ENCODE peak calls at places on chromosomes 3 and 15, in seven cellular contexts. One of them, this sample, is unnamed.

GRCh38 chr15:63668601-63669000 is 71.4 kb downstream of the FBXL22 start:
- DNase-seq in heart left ventricle: no peak
- DNase-seq in CD4-positive, CD25-positive, alpha-beta regulatory T cell: peak; percentile 72
- DNase-seq in gastrocnemius medialis: no peak
- DNase-seq in mesendoderm: no peak
- DNase-seq in neural progenitor cell: no peak
- DNase-seq in CD8-positive, alpha-beta T cell: no peak
- DNase-seq in this sample: no peak

GRCh38 chr3:33717616-33717865 is 513 bp downstream of the CLASP2 start:
- DNase-seq in heart left ventricle: no peak
- DNase-seq in CD4-positive, CD25-positive, alpha-beta regulatory T cell: no peak
- DNase-seq in gastrocnemius medialis: no peak
- DNase-seq in mesendoderm: no peak
- DNase-seq in neural progenitor cell: peak; percentile 87
- DNase-seq in CD8-positive, alpha-beta T cell: no peak
- DNase-seq in this sample: peak; percentile 77

GRCh38 chr3:25479727-25480010 is 51.6 kb downstream of the RARB start:
- DNase-seq in heart left ventricle: no peak
- DNase-seq in CD4-positive, CD25-positive, alpha-beta regulatory T cell: no peak
- DNase-seq in gastrocnemius medialis: no peak
- DNase-seq in mesendoderm: no peak
- DNase-seq in neural progenitor cell: no peak
- DNase-seq in CD8-positive, alpha-beta T cell: no peak
- DNase-seq in this sample: no peak

GRCh38 chr3:177470200-177470941 is 273.1 kb upstream of the TBL1XR1 start:
- DNase-seq in heart left ventricle: no peak
- DNase-seq in CD4-positive, CD25-positive, alpha-beta regulatory T cell: no peak
- DNase-seq in gastrocnemius medialis: no peak
- DNase-seq in mesendoderm: peak; percentile 76
- DNase-seq in neural progenitor cell: no peak
- DNase-seq in CD8-positive, alpha-beta T cell: no peak
- DNase-seq in this sample: no peak

GRCh38 chr15:95737051-95737450 is 593.4 kb upstream of the NR2F2 start:
- DNase-seq in heart left ventricle: no peak
- DNase-seq in CD4-positive, CD25-positive, alpha-beta regulatory T cell: no peak
- DNase-seq in gastrocnemius medialis: no peak
- DNase-seq in mesendoderm: no peak
- DNase-seq in neural progenitor cell: no peak
- DNase-seq in CD8-positive, alpha-beta T cell: no peak
- DNase-seq in this sample: no peak

GRCh38 chr3:56764184-56764583 is 37.6 kb downstream of the ARHGEF3 start:
- DNase-seq in heart left ventricle: no peak
- DNase-seq in CD4-positive, CD25-positive, alpha-beta regulatory T cell: no peak
- DNase-seq in gastrocnemius medialis: no peak
- DNase-seq in mesendoderm: no peak
- DNase-seq in neural progenitor cell: no peak
- DNase-seq in CD8-positive, alpha-beta T cell: no peak
- DNase-seq in this sample: no peak

GRCh38 chr3:37326144-37326543 is 151.8 kb upstream of the LRRFIP2 start:
- DNase-seq in heart left ventricle: no peak
- DNase-seq in CD4-positive, CD25-positive, alpha-beta regulatory T cell: no peak
- DNase-seq in gastrocnemius medialis: no peak
- DNase-seq in mesendoderm: no peak
- DNase-seq in neural progenitor cell: no peak
- DNase-seq in CD8-positive, alpha-beta T cell: no peak
- DNase-seq in this sample: no peak

GRCh38 chr3:161977063-161977462 is 480.5 kb downstream of the OTOL1 start:
- DNase-seq in heart left ventricle: no peak
- DNase-seq in CD4-positive, CD25-positive, alpha-beta regulatory T cell: no peak
- DNase-seq in gastrocnemius medialis: no peak
- DNase-seq in mesendoderm: no peak
- DNase-seq in neural progenitor cell: no peak
- DNase-seq in CD8-positive, alpha-beta T cell: no peak
- DNase-seq in this sample: no peak

GRCh38 chr3:73846951-73847350 is 222.2 kb upstream of the PDZRN3 start:
- DNase-seq in heart left ventricle: no peak
- DNase-seq in CD4-positive, CD25-positive, alpha-beta regulatory T cell: no peak
- DNase-seq in gastrocnemius medialis: no peak
- DNase-seq in mesendoderm: peak; percentile 65
- DNase-seq in neural progenitor cell: peak; percentile 30
- DNase-seq in CD8-positive, alpha-beta T cell: no peak
- DNase-seq in this sample: no peak

GRCh38 chr3:188978772-188979171 is 193.0 kb upstream of the TPRG1 start:
- DNase-seq in heart left ventricle: no peak
- DNase-seq in CD4-positive, CD25-positive, alpha-beta regulatory T cell: no peak
- DNase-seq in gastrocnemius medialis: peak; percentile 6
- DNase-seq in mesendoderm: peak; percentile 22
- DNase-seq in neural progenitor cell: no peak
- DNase-seq in CD8-positive, alpha-beta T cell: no peak
- DNase-seq in this sample: no peak

GRCh38 chr3:1171320-1171719 is 78.5 kb downstream of the CNTN6 start:
- DNase-seq in heart left ventricle: no peak
- DNase-seq in CD4-positive, CD25-positive, alpha-beta regulatory T cell: no peak
- DNase-seq in gastrocnemius medialis: no peak
- DNase-seq in mesendoderm: no peak
- DNase-seq in neural progenitor cell: no peak
- DNase-seq in CD8-positive, alpha-beta T cell: no peak
- DNase-seq in this sample: no peak

GRCh38 chr3:57942872-57943283 is 65.3 kb upstream of the FLNB start:
- DNase-seq in heart left ventricle: no peak
- DNase-seq in CD4-positive, CD25-positive, alpha-beta regulatory T cell: no peak
- DNase-seq in gastrocnemius medialis: peak; percentile 28
- DNase-seq in mesendoderm: no peak
- DNase-seq in neural progenitor cell: no peak
- DNase-seq in CD8-positive, alpha-beta T cell: no peak
- DNase-seq in this sample: peak; percentile 55

GRCh38 chr3:172173316-172174271 is 134.2 kb downstream of the FNDC3B start:
- DNase-seq in heart left ventricle: no peak
- DNase-seq in CD4-positive, CD25-positive, alpha-beta regulatory T cell: no peak
- DNase-seq in gastrocnemius medialis: no peak
- DNase-seq in mesendoderm: no peak
- DNase-seq in neural progenitor cell: no peak
- DNase-seq in CD8-positive, alpha-beta T cell: no peak
- DNase-seq in this sample: no peak

GRCh38 chr3:87318609-87319008 is 42.2 kb upstream of the POU1F1 start:
- DNase-seq in heart left ventricle: no peak
- DNase-seq in CD4-positive, CD25-positive, alpha-beta regulatory T cell: no peak
- DNase-seq in gastrocnemius medialis: no peak
- DNase-seq in mesendoderm: no peak
- DNase-seq in neural progenitor cell: no peak
- DNase-seq in CD8-positive, alpha-beta T cell: no peak
- DNase-seq in this sample: no peak

GRCh38 chr3:143170676-143171075 is 51.1 kb downstream of the CHST2 start:
- DNase-seq in heart left ventricle: no peak
- DNase-seq in CD4-positive, CD25-positive, alpha-beta regulatory T cell: peak; percentile 38
- DNase-seq in gastrocnemius medialis: no peak
- DNase-seq in mesendoderm: no peak
- DNase-seq in neural progenitor cell: no peak
- DNase-seq in CD8-positive, alpha-beta T cell: no peak
- DNase-seq in this sample: no peak

GRCh38 chr15:35246376-35246965 is 161.4 kb upstream of the NANOGP8 start:
- DNase-seq in heart left ventricle: no peak
- DNase-seq in CD4-positive, CD25-positive, alpha-beta regulatory T cell: no peak
- DNase-seq in gastrocnemius medialis: no peak
- DNase-seq in mesendoderm: peak; percentile 84
- DNase-seq in neural progenitor cell: peak; percentile 13
- DNase-seq in CD8-positive, alpha-beta T cell: no peak
- DNase-seq in this sample: no peak

GRCh38 chr15:74653426-74654082 is 37.9 kb downstream of the CLK3 start:
- DNase-seq in heart left ventricle: no peak
- DNase-seq in CD4-positive, CD25-positive, alpha-beta regulatory T cell: no peak
- DNase-seq in gastrocnemius medialis: no peak
- DNase-seq in mesendoderm: no peak
- DNase-seq in neural progenitor cell: no peak
- DNase-seq in CD8-positive, alpha-beta T cell: no peak
- DNase-seq in this sample: no peak

GRCh38 chr3:193903976-193904375 is 232.0 kb upstream of the HES1 start:
- DNase-seq in heart left ventricle: no peak
- DNase-seq in CD4-positive, CD25-positive, alpha-beta regulatory T cell: no peak
- DNase-seq in gastrocnemius medialis: no peak
- DNase-seq in mesendoderm: no peak
- DNase-seq in neural progenitor cell: no peak
- DNase-seq in CD8-positive, alpha-beta T cell: no peak
- DNase-seq in this sample: no peak

GRCh38 chr3:45656575-45657363 is 32.4 kb upstream of the SACM1L start:
- DNase-seq in heart left ventricle: peak; percentile 94
- DNase-seq in CD4-positive, CD25-positive, alpha-beta regulatory T cell: peak; percentile 82
- DNase-seq in gastrocnemius medialis: peak; percentile 85
- DNase-seq in mesendoderm: peak; percentile 97
- DNase-seq in neural progenitor cell: peak; percentile 90
- DNase-seq in CD8-positive, alpha-beta T cell: peak; percentile 86
- DNase-seq in this sample: peak; percentile 92

GRCh38 chr3:20136231-20136630 is 49.8 kb downstream of the SGO1 start:
- DNase-seq in heart left ventricle: no peak
- DNase-seq in CD4-positive, CD25-positive, alpha-beta regulatory T cell: no peak
- DNase-seq in gastrocnemius medialis: no peak
- DNase-seq in mesendoderm: no peak
- DNase-seq in neural progenitor cell: no peak
- DNase-seq in CD8-positive, alpha-beta T cell: no peak
- DNase-seq in this sample: no peak

GRCh38 chr3:108320746-108321350 is 24.5 kb downstream of the HHLA2 start:
- DNase-seq in heart left ventricle: no peak
- DNase-seq in CD4-positive, CD25-positive, alpha-beta regulatory T cell: no peak
- DNase-seq in gastrocnemius medialis: no peak
- DNase-seq in mesendoderm: no peak
- DNase-seq in neural progenitor cell: no peak
- DNase-seq in CD8-positive, alpha-beta T cell: no peak
- DNase-seq in this sample: no peak

GRCh38 chr15:91889143-91889815 is 35.8 kb downstream of the SLCO3A1 start:
- DNase-seq in heart left ventricle: no peak
- DNase-seq in CD4-positive, CD25-positive, alpha-beta regulatory T cell: no peak
- DNase-seq in gastrocnemius medialis: no peak
- DNase-seq in mesendoderm: no peak
- DNase-seq in neural progenitor cell: no peak
- DNase-seq in CD8-positive, alpha-beta T cell: no peak
- DNase-seq in this sample: no peak
- H3K27me3 ChIP-seq in heart left ventricle: no peaks in the 10 kb centered on the region
- H3K27me3 ChIP-seq in CD4-positive, CD25-positive, alpha-beta regulatory T cell: no peaks in the 10 kb centered on the region
- H3K27me3 ChIP-seq in gastrocnemius medialis: no peaks in the 10 kb centered on the region
- H3K27me3 ChIP-seq in mesendoderm: no peaks in the 10 kb centered on the region
- H3K27me3 ChIP-seq in neural progenitor cell: no peaks in the 10 kb centered on the region
- H3K27me3 ChIP-seq in CD8-positive, alpha-beta T cell: no peaks in the 10 kb centered on the region
- H3K27me3 ChIP-seq in this sample: no peaks in the 10 kb centered on the region

GRCh38 chr3:27729748-27730611 is 7.9 kb upstream of the EOMES start:
- DNase-seq in heart left ventricle: no peak
- DNase-seq in CD4-positive, CD25-positive, alpha-beta regulatory T cell: no peak
- DNase-seq in gastrocnemius medialis: no peak
- DNase-seq in mesendoderm: peak; percentile 78
- DNase-seq in neural progenitor cell: peak; percentile 73
- DNase-seq in CD8-positive, alpha-beta T cell: peak; percentile 15
- DNase-seq in this sample: no peak
- H3K27me3 ChIP-seq in heart left ventricle: peaks cover 60% of the 10 kb centered on the region
- H3K27me3 ChIP-seq in CD4-positive, CD25-positive, alpha-beta regulatory T cell: peaks cover 59% of the 10 kb centered on the region
- H3K27me3 ChIP-seq in gastrocnemius medialis: peaks cover 67% of the 10 kb centered on the region
- H3K27me3 ChIP-seq in mesendoderm: no peaks in the 10 kb centered on the region
- H3K27me3 ChIP-seq in neural progenitor cell: peaks cover 100% of the 10 kb centered on the region
- H3K27me3 ChIP-seq in CD8-positive, alpha-beta T cell: peaks cover 45% of the 10 kb centered on the region
- H3K27me3 ChIP-seq in this sample: peaks cover 46% of the 10 kb centered on the region

DNA sequence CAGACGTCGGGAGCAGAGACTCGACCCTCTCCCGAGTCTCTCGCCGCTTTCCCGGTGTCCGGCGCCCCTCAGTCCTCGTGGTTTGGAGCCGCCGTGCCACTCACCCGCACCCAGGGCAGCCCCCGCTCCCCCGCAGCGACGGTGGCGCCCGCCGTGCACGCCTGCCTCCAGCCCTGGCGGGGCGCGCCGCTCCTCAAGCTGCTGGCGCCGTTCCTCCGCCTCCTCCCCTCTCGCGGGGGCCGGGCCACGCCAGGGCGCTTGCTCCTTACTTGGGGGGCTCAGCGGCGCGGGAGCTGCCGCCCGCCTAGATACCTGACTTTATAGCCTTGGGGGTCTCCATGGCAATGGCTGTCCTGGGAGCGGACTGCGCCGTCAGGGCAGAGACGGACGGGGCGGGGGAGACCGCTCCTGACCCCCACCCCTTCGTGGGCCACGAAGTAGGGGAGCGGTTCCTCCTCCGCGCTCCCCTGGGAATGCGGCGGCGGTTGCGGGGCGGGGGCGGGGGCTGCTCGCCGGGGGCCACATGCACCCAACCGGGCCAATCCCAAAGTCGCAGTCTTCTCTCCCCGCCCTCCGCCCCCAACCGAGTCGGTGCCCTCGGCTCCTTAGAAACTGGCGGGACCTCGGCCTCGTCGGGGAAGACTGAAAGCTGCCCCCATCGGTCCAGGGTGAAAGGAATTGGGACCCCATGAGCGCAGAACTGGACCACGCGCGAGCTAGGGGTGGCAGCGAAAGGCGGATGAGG is at the start of gene ANKRD63:
- DNase-seq in heart left ventricle: peak; percentile 76
- DNase-seq in CD4-positive, CD25-positive, alpha-beta regulatory T cell: peak; percentile 45
- DNase-seq in gastrocnemius medialis: no peak
- DNase-seq in mesendoderm: no peak
- DNase-seq in neural progenitor cell: peak; percentile 61
- DNase-seq in CD8-positive, alpha-beta T cell: peak; percentile 40
- DNase-seq in this sample: no peak
- H3K27me3 ChIP-seq in heart left ventricle: peaks cover 35% of the 10 kb centered on the region
- H3K27me3 ChIP-seq in CD4-positive, CD25-positive, alpha-beta regulatory T cell: peaks cover 13% of the 10 kb centered on the region
- H3K27me3 ChIP-seq in gastrocnemius medialis: peaks cover 54% of the 10 kb centered on the region
- H3K27me3 ChIP-seq in mesendoderm: peaks cover 21% of the 10 kb centered on the region
- H3K27me3 ChIP-seq in neural progenitor cell: peaks cover 100% of the 10 kb centered on the region
- H3K27me3 ChIP-seq in CD8-positive, alpha-beta T cell: peaks cover 11% of the 10 kb centered on the region
- H3K27me3 ChIP-seq in this sample: no peaks in the 10 kb centered on the region

GRCh38 chr15:40767838-40768491 is 1.8 kb upstream of the C15orf62 start:
- DNase-seq in heart left ventricle: no peak
- DNase-seq in CD4-positive, CD25-positive, alpha-beta regulatory T cell: no peak
- DNase-seq in gastrocnemius medialis: no peak
- DNase-seq in mesendoderm: no peak
- DNase-seq in neural progenitor cell: no peak
- DNase-seq in CD8-positive, alpha-beta T cell: no peak
- DNase-seq in this sample: no peak
- H3K27me3 ChIP-seq in heart left ventricle: no peaks in the 10 kb centered on the region
- H3K27me3 ChIP-seq in CD4-positive, CD25-positive, alpha-beta regulatory T cell: no peaks in the 10 kb centered on the region
- H3K27me3 ChIP-seq in gastrocnemius medialis: no peaks in the 10 kb centered on the region
- H3K27me3 ChIP-seq in mesendoderm: no peaks in the 10 kb centered on the region
- H3K27me3 ChIP-seq in neural progenitor cell: peaks cover 26% of the 10 kb centered on the region
- H3K27me3 ChIP-seq in CD8-positive, alpha-beta T cell: no peaks in the 10 kb centered on the region
- H3K27me3 ChIP-seq in this sample: no peaks in the 10 kb centered on the region

GRCh38 chr3:14312375-14312774 is 90.0 kb upstream of the SLC6A6 start:
- DNase-seq in heart left ventricle: no peak
- DNase-seq in CD4-positive, CD25-positive, alpha-beta regulatory T cell: no peak
- DNase-seq in gastrocnemius medialis: no peak
- DNase-seq in mesendoderm: no peak
- DNase-seq in neural progenitor cell: no peak
- DNase-seq in CD8-positive, alpha-beta T cell: no peak
- DNase-seq in this sample: no peak
- H3K27me3 ChIP-seq in heart left ventricle: no peaks in the 10 kb centered on the region
- H3K27me3 ChIP-seq in CD4-positive, CD25-positive, alpha-beta regulatory T cell: no peaks in the 10 kb centered on the region
- H3K27me3 ChIP-seq in gastrocnemius medialis: no peaks in the 10 kb centered on the region
- H3K27me3 ChIP-seq in mesendoderm: no peaks in the 10 kb centered on the region
- H3K27me3 ChIP-seq in neural progenitor cell: peaks cover 11% of the 10 kb centered on the region
- H3K27me3 ChIP-seq in CD8-positive, alpha-beta T cell: no peaks in the 10 kb centered on the region
- H3K27me3 ChIP-seq in this sample: peaks cover 1% of the 10 kb centered on the region

DNA sequence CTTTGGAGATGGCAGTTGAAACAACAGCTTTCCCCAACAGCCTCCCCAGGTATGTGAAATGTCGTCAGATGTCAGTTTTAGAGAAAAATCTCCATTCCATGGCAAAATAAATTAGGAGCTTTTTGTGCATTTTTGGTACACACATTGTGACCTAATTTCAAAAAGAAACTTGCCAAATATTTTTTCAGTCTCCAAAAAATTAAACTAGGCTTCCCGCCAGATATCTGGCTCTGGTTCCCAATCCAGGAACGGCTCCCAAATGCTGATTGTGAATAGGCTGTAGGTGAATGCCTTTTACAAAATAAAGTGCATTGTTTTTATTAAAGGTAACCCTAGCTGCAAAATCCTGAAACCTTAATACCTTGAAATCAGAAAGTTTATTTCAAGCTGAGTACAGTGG is 10.9 kb downstream of the KCNAB1 start:
- DNase-seq in heart left ventricle: no peak
- DNase-seq in CD4-positive, CD25-positive, alpha-beta regulatory T cell: no peak
- DNase-seq in gastrocnemius medialis: no peak
- DNase-seq in mesendoderm: no peak
- DNase-seq in neural progenitor cell: no peak
- DNase-seq in CD8-positive, alpha-beta T cell: no peak
- DNase-seq in this sample: no peak
- H3K27me3 ChIP-seq in heart left ventricle: no peaks in the 10 kb centered on the region
- H3K27me3 ChIP-seq in CD4-positive, CD25-positive, alpha-beta regulatory T cell: peaks cover 7% of the 10 kb centered on the region
- H3K27me3 ChIP-seq in gastrocnemius medialis: no peaks in the 10 kb centered on the region
- H3K27me3 ChIP-seq in mesendoderm: no peaks in the 10 kb centered on the region
- H3K27me3 ChIP-seq in neural progenitor cell: no peaks in the 10 kb centered on the region
- H3K27me3 ChIP-seq in CD8-positive, alpha-beta T cell: no peaks in the 10 kb centered on the region
- H3K27me3 ChIP-seq in this sample: no peaks in the 10 kb centered on the region

This sample was measured in pancreas.